ENCODE peak calls at places on chromosomes 4 and X, in four cellular contexts. N is brain microvascular endothelial cell, O is left lung, C is psoas muscle. H is an unnamed sample.

GRCh38 chr4:74631338-74631737 is 163.0 kb downstream of the BTC start:
- DNase-seq in N (peak; percentile 31), O (no peak), C (no peak), H (peak; percentile 62)

GRCh38 chrX:69073241-69073640 is 92.0 kb downstream of the PJA1 start:
- DNase-seq in N (no peak), O (no peak), C (no peak), H (no peak)

GRCh38 chr4:38815879-38816782 is 11.5 kb upstream of the TLR1 start:
- DNase-seq in N (no peak), O (no peak), C (no peak), H (peak; percentile 46)

GRCh38 chr4:145076473-145076855 is 21.5 kb downstream of the ANAPC10 start:
- DNase-seq in N (no peak), O (no peak), C (no peak), H (no peak)

GRCh38 chr4:1355378-1355777 is 8.4 kb downstream of the UVSSA start:
- DNase-seq in N (no peak), O (peak; percentile 63), C (no peak), H (no peak)

GRCh38 chrX:38985945-38986344 is 184.7 kb downstream of the MID1IP1 start:
- DNase-seq in N (no peak), O (no peak), C (no peak), H (no peak)

GRCh38 chr4:19850909-19851308 is 400.8 kb upstream of the SLIT2 start:
- DNase-seq in N (peak; percentile 97), O (no peak), C (no peak), H (peak; percentile 81)

GRCh38 chr4:120692964-120693363 is 229.6 kb downstream of the PRDM5 start:
- DNase-seq in N (peak; percentile 90), O (no peak), C (no peak), H (peak; percentile 87)

GRCh38 chr4:164779811-164780216 is 25.9 kb downstream of the SMIM31 start:
- DNase-seq in N (peak; percentile 47), O (no peak), C (no peak), H (peak; percentile 5)

GRCh38 chr4:129821963-129822362 is 726.0 kb downstream of the C4orf33 start:
- DNase-seq in N (peak; percentile 5), O (no peak), C (no peak), H (no peak)

GRCh38 chr4:87262886-87263285 is 42.5 kb upstream of the KLHL8 start:
- DNase-seq in N (no peak), O (no peak), C (no peak), H (no peak)

GRCh38 chrX:30831082-30831481 is 58.0 kb downstream of the TAB3 start:
- DNase-seq in N (no peak), O (no peak), C (no peak), H (no peak)

GRCh38 chrX:154396948-154397887 is 959 bp upstream of the RPL10 start:
- DNase-seq in N (no peak), O (peak; percentile 92), C (peak; percentile 84), H (peak; percentile 70)

GRCh38 chr4:150962245-150962644 is 52.8 kb downstream of the LRBA start:
- DNase-seq in N (no peak), O (no peak), C (no peak), H (peak; percentile 91)

GRCh38 chrX:112946227-112946626 is 105.6 kb upstream of the AMOT start:
- DNase-seq in N (no peak), O (no peak), C (no peak), H (no peak)

GRCh38 chrX:84933956-84934556 is 69.6 kb upstream of the APOOL start:
- DNase-seq in N (no peak), O (peak; percentile 47), C (no peak), H (no peak)

GRCh38 chrX:102958794-102959193 is 21.7 kb downstream of the RAB40AL start:
- DNase-seq in N (no peak), O (no peak), C (no peak), H (no peak)

GRCh38 chrX:40897768-40898167 is 162.4 kb upstream of the MED14 start:
- DNase-seq in N (no peak), O (no peak), C (no peak), H (no peak)

GRCh38 chr4:114226968-114227760 is 247.7 kb upstream of the ARSJ start:
- DNase-seq in N (no peak), O (no peak), C (no peak), H (no peak)

GRCh38 chrX:107442914-107443527 is 6.4 kb upstream of the FRMPD3 start:
- DNase-seq in N (no peak), O (no peak), C (no peak), H (no peak)

GRCh38 chrX:17525762-17526555 is 151.0 kb downstream of the NHS start:
- DNase-seq in N (no peak), O (no peak), C (no peak), H (no peak)

GRCh38 chrX:6052111-6052745 is 176.4 kb downstream of the NLGN4X start:
- DNase-seq in N (no peak), O (no peak), C (no peak), H (peak; percentile 48)

GRCh38 chr4:101599620-101600019 is 190.9 kb upstream of the BANK1 start:
- DNase-seq in N (peak; percentile 25), O (no peak), C (no peak), H (peak; percentile 86)

DNA sequence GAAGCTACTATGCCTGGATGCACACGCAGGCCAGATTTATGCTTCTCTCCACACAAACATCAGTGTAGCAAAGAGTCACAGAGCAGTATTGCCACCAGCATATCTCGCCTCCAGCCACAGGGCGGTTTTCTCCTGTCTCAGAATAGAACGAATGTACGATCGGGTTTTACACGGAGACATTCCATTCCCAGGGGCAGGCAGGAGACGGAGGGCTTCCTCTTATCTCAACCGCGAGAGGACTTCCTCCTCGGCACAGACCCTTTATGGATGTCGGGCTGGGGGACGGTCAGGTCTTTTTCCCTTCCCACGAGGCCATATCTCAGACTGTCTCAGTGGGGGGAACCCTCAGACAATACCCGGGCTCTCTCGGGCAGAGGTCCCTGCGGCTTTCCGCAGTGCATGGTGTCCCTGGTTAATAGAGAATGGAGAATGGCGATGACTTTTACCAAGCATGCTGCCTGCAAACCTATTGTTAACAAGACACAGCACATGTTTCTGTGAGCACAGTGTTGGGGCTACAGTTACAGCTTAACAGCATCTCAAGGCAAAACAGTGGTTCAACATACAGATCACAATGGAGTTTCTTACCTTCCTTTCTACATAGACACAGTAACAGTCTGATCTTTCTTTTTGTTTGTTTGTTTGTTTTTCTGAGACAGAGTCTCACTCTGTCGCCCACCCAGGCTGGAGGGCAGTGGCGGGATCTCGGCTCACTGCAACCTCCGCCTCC is 24.1 kb downstream of the CSF2RA start:
- DNase-seq in N (no peak), O (peak; percentile 15), C (no peak), H (no peak)
- H3K27ac ChIP-seq in N (no peak overlapping the region), O (no peak overlapping the region), C (no peak overlapping the region), H (no peak overlapping the region)

GRCh38 chrX:110125435-110125834 is 122.5 kb downstream of the TMEM164 start:
- DNase-seq in N (no peak), O (no peak), C (no peak), H (no peak)
- TF ChIP-seq CTCF in N (peak; percentile 56), O (no peak), C (peak; percentile 15), H (peak; percentile 45)

GRCh38 chr4:185236155-185236503 is 26.7 kb downstream of the SNX25 start:
- DNase-seq in N (no peak), O (no peak), C (no peak), H (no peak)

GRCh38 chr4:185238261-185238681 is 28.9 kb downstream of the SNX25 start:
- DNase-seq in N (peak; percentile 48), O (no peak), C (no peak), H (no peak)

GRCh38 chr4:185235480-185236154 is 26.2 kb downstream of the SNX25 start:
- DNase-seq in N (peak; percentile 51), O (no peak), C (no peak), H (peak; percentile 18)

GRCh38 chr4:185237185-185237584 is 27.8 kb downstream of the SNX25 start:
- DNase-seq in N (peak; percentile 60), O (no peak), C (no peak), H (no peak)

DNA sequence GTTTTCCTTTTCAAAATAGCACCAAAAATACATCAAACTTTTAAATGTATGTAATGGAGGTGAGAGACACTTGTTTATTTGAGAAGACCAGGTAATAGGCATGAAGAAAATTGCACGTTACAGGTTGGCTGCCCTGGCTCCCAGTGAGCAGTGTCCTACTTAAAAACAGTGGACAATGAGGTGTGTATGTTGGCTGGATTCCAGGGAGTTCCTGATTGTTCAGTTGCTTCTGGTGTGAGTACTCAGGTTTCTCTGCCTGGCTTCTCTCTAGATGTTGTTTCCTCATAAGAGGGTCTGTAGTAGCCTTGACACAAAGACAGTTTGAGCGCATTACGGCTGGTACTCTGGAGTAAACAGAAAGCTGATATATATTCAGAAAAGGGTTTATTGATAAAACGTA is 29.4 kb downstream of the SNX25 start:
- DNase-seq in N (no peak), O (no peak), C (no peak), H (no peak)
- H3K27ac ChIP-seq in N (peak overlapping the region; percentile 4), O (no peak overlapping the region), C (no peak overlapping the region), H (no peak overlapping the region)

DNA sequence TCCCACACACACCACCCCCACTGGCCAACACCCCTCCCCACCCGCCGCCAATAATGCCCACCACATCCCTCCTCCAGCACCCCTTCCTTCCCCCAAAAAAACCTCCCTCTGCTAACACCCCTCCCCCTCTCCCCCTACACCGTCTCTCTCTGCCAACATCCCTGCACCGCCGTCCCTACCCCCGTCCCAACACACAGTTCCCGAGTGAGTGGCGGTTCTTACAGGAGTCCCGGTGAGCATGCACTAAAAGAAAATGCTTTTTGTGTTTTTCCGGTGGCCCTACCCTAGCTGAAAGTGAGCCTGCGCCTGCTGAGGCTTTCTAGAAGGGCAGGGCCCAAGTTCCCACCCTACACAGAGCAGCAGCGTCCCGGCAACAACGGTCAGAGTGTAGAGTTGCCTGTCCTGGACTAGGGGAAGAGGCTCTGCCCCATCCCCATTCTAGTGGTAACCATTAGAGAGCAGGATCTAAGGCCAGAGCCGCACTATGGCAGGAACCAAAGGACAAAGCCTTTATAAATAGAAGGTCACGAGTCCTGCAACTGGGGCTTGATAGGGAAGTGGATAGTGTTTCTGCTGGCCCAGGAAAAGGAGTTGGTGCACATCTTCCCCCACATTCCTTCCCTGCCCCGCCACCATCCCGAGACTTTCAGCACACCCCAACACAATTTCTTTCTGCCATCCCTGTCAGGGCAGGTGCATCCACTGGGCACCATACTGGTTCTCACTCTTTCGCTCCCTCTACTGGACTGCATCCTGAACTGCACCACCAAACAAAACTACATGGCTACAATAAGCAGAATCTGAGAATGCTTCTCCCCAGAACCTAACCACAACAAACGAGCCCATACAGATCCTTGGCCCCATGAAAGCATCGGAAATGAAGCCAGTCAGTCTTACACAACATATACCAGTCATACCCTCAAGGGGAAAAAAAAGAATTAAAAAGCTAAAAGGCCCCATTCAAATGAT is 78.1 kb upstream of the PAGE3 start:
- DNase-seq in N (no peak), O (no peak), C (no peak), H (peak; percentile 76)
- TF ChIP-seq CTCF in N (peak; percentile 39), O (peak; percentile 49), C (peak; percentile 51), H (peak; percentile 61)

GRCh38 chr4:8394125-8394524 is 46.4 kb downstream of the ACOX3 start:
- DNase-seq in N (no peak), O (peak; percentile 49), C (peak; percentile 85), H (no peak)
- H3K27ac ChIP-seq in N (no peak overlapping the region), O (peak overlapping the region; percentile 60), C (peak overlapping the region; percentile 88), H (no peak overlapping the region)

H was measured in foreskin keratinocyte.